ENCODE peak calls at places on chromosomes 7 and 10, in ten cellular contexts. C, P, D, A, X, T, W, G, J and O are unnamed samples. For H3K9me3, the result is how much of the 10 kb centered on the place peaks cover.

GRCh38 chr7:99638731-99639130 is 22.0 kb downstream of the ZSCAN25 start:
- DNase-seq in A (no peak), C (no peak), W (no peak), T (no peak), J (no peak), X (no peak), P (no peak), D (no peak), G (no peak), O (no peak)

GRCh38 chr10:4202936-4203335 is 417.9 kb upstream of the KLF6 start:
- DNase-seq in X (no peak), G (no peak), W (no peak), J (no peak), P (no peak), C (no peak), D (no peak), A (no peak), T (no peak), O (no peak)

GRCh38 chr10:32995751-32996150 is 37.7 kb upstream of the ITGB1 start:
- DNase-seq in G (no peak), J (no peak), X (no peak), W (no peak), C (no peak), P (no peak), D (no peak), T (no peak), A (no peak), O (no peak)

GRCh38 chr7:47443049-47443448 is 138.9 kb downstream of the TNS3 start:
- DNase-seq in G (no peak), P (no peak), C (no peak), W (no peak), X (no peak), J (no peak), D (no peak), A (no peak), T (no peak), O (no peak)

GRCh38 chr7:121797283-121798037 is 75.5 kb upstream of the PTPRZ1 start:
- DNase-seq in X (no peak), C (no peak), P (no peak), D (no peak), G (no peak), J (no peak), A (no peak), W (no peak), T (no peak), O (no peak)

GRCh38 chr10:119268871-119269506 is 61.6 kb downstream of the GRK5 start:
- DNase-seq in G (no peak), J (no peak), A (peak), D (no peak), X (no peak), W (no peak), T (no peak), P (peak), C (no peak), O (no peak)

GRCh38 chr7:73577627-73578341 is 595 bp downstream of the TBL2 start:
- DNase-seq in J (no peak), P (peak), A (no peak), T (no peak), G (no peak), C (no peak), X (no peak), D (no peak), W (peak), O (no peak)

GRCh38 chr7:12709731-12710502 is 22.5 kb downstream of the ARL4A start:
- DNase-seq in J (no peak), X (no peak), T (no peak), C (no peak), D (no peak), W (no peak), G (no peak), P (no peak), A (no peak), O (no peak)

GRCh38 chr7:114658188-114658587 is 243.6 kb downstream of the FOXP2 start:
- DNase-seq in J (no peak), W (no peak), T (no peak), G (no peak), P (no peak), C (no peak), X (no peak), D (no peak), A (no peak), O (no peak)

GRCh38 chr10:132945894-132946255 is 3.5 kb upstream of the CFAP46 start:
- DNase-seq in T (no peak), P (no peak), D (no peak), J (no peak), A (no peak), X (no peak), W (no peak), C (no peak), G (no peak), O (no peak)

GRCh38 chr7:108263364-108263951 is 133.3 kb upstream of the LAMB4 start:
- DNase-seq in T (no peak), D (no peak), A (no peak), C (no peak), X (no peak), J (no peak), P (no peak), W (peak), G (no peak), O (no peak)

GRCh38 chr7:9507281-9507680 is 1073.9 kb downstream of the NXPH1 start:
- DNase-seq in C (no peak), P (no peak), D (no peak), A (no peak), J (no peak), W (no peak), T (no peak), X (no peak), G (no peak), O (no peak)

GRCh38 chr10:35188954-35189353 is 62.3 kb downstream of the CREM start:
- DNase-seq in X (no peak), T (no peak), W (no peak), D (no peak), J (no peak), C (no peak), P (no peak), G (no peak), A (no peak), O (no peak)

GRCh38 chr10:71302874-71303568 is 16.0 kb upstream of the SLC29A3 start:
- DNase-seq in C (no peak), D (no peak), X (no peak), T (peak), P (no peak), W (no peak), J (peak), G (no peak), A (no peak), O (no peak)

GRCh38 chr10:89249066-89249465 is 2.5 kb downstream of the LIPA start:
- DNase-seq in P (no peak), J (no peak), G (no peak), D (no peak), A (no peak), C (no peak), W (no peak), T (no peak), X (no peak), O (no peak)

GRCh38 chr10:89250814-89251416 is 660 bp downstream of the LIPA start:
- DNase-seq in G (no peak), D (no peak), J (peak), C (no peak), X (no peak), P (no peak), T (no peak), W (no peak), A (no peak), O (no peak)

GRCh38 chr10:89256338-89256737 is 4.8 kb upstream of the LIPA start:
- DNase-seq in P (no peak), X (no peak), G (no peak), J (no peak), D (no peak), T (no peak), A (no peak), W (no peak), C (no peak), O (no peak)

GRCh38 chr10:89252225-89252585 is 630 bp upstream of the LIPA start:
- DNase-seq in T (no peak), X (no peak), W (no peak), D (no peak), A (no peak), J (no peak), G (no peak), C (no peak), P (no peak), O (no peak)

GRCh38 chr10:89251417-89252224 is at the start of gene LIPA:
- DNase-seq in A (peak), X (peak), D (peak), T (no peak), C (peak), P (peak), W (peak), J (peak), G (peak), O (peak)
- TF ChIP-seq POLR2A in A (peak), X (peak), D (no peak), T (no peak), C (no peak), P (peak), W (peak), J (peak), G (peak), O (no peak)

GRCh38 chr7:6675807-6676405 is 30.8 kb downstream of the ZNF12 start:
- DNase-seq in D (no peak), G (no peak), C (no peak), W (no peak), A (no peak), X (no peak), J (no peak), T (no peak), P (no peak), O (no peak)

DNA sequence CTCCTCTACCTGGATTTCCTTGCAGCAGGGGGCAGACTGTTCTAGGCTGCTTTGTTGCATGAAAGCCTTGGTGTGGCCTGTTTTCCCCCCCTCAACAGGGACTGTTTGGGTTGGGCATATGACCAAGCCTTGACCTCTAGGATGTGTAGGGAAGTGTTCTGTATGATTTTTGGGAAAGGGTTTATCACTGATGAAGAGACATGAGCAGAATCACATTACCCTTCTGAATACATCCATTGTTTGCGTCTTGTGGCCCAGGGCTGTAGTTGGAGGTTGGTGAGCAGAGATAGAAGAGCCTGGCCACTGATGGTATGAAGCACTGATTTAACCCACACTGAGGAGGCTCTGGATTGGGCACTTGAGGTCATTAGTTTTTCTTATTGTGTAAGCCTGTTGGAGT is 26.6 kb downstream of the ZNF12 start:
- DNase-seq in P (no peak), W (no peak), D (no peak), X (no peak), A (no peak), J (no peak), T (no peak), C (no peak), G (no peak), O (no peak)
- H3K9me3 ChIP-seq in P (half or more), W (half or more), D (half or more), X (under half), A (under half), J (half or more), T (under half), C (under half), G (half or more), O (half or more)

DNA sequence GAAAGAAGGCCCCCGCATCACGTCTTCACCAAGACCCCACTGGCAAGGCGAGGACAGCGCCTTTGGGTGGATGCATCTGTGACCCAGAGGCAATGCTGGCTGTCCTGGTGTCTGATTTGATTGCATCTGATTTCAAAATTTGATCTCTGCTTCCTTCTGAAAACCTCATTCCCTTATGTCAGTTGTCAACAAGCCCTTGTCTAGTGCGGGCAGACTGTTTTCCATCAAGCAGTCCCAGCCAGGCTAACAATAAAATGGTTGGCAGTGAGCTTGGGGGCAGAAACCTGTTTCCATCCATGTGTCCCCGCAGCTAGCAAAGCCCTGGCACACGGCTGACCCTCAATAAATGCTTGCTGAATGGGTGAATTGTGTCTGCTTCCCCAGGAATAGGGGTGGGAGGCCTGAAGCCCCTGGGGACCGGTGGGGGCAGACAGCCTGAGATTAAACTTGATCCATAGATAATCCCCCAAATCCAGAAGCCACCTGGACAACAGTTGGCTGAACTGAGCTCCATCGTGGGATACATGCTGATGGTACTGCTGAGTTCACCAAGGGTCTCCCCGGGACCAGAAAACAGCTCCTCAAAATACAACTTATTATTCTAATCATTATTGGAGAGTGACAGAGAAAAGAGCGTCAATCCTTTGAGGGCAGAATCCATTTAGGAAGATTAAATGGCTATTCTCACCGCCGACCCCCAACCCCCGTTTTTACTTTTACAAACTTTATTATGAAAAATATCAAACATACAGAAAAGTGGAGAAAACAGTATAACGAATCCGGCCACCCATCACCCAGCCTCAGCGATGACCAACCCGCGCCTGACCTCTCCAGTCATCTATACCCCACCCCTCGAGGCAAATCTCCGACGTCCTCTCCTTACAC is 912 bp upstream of the DUSP5 start:
- DNase-seq in D (no peak), C (no peak), A (no peak), G (no peak), P (peak), W (no peak), X (no peak), J (no peak), T (no peak), O (no peak)
- TF ChIP-seq POLR2A in D (no peak), C (no peak), A (peak), G (no peak), P (no peak), W (no peak), X (peak), J (peak), T (no peak), O (no peak)

GRCh38 chr7:157630301-157630853 is 293.6 kb downstream of the DNAJB6 start:
- DNase-seq in G (peak), W (no peak), T (no peak), A (no peak), X (no peak), D (no peak), C (no peak), P (no peak), J (no peak), O (no peak)
- H3K9me3 ChIP-seq in G (under half), W (under half), T (under half), A (under half), X (under half), D (under half), C (under half), P (under half), J (under half), O (under half)

GRCh38 chr7:142943706-142944268 is 4.5 kb downstream of the LLCFC1 start:
- DNase-seq in X (no peak), T (no peak), G (no peak), P (no peak), W (no peak), A (no peak), C (no peak), D (no peak), J (no peak), O (no peak)

GRCh38 chr7:142948603-142949002 is 9.3 kb downstream of the LLCFC1 start:
- DNase-seq in P (no peak), G (no peak), T (no peak), D (no peak), W (no peak), C (no peak), X (no peak), A (no peak), J (no peak), O (no peak)

GRCh38 chr7:142941541-142941940 is 2.3 kb downstream of the LLCFC1 start:
- DNase-seq in G (no peak), C (no peak), T (no peak), D (no peak), W (no peak), A (no peak), P (no peak), J (no peak), X (no peak), O (no peak)

GRCh38 chr7:142942746-142943145 is 3.5 kb downstream of the LLCFC1 start:
- DNase-seq in J (no peak), X (no peak), C (no peak), W (no peak), A (no peak), P (no peak), D (no peak), G (no peak), T (no peak), O (no peak)

GRCh38 chr7:142945001-142945400 is 5.7 kb downstream of the LLCFC1 start:
- DNase-seq in P (no peak), D (no peak), C (no peak), W (no peak), T (no peak), J (no peak), A (no peak), G (no peak), X (no peak), O (no peak)
- TF ChIP-seq POLR2A in P (no peak), D (no peak), C (no peak), W (no peak), T (peak), J (no peak), A (no peak), G (no peak), X (no peak), O (no peak)

GRCh38 chr7:57443567-57443966 is 6.4 kb upstream of the ZNF716 start:
- DNase-seq in T (no peak), A (no peak), X (no peak), C (no peak), P (no peak), G (no peak), W (no peak), J (no peak), D (no peak), O (no peak)
- H3K9me3 ChIP-seq in T (under half), A (under half), X (under half), C (under half), P (half or more), G (under half), W (under half), J (under half), D (half or more), O (under half)

GRCh38 chr7:140526214-140526613 is 46.9 kb upstream of the MKRN1 start:
- DNase-seq in J (no peak), A (no peak), P (no peak), X (no peak), W (no peak), G (no peak), D (no peak), T (no peak), C (no peak), O (no peak)
- TF ChIP-seq POLR2A in J (no peak), A (no peak), P (no peak), X (no peak), W (no peak), G (no peak), D (no peak), T (no peak), C (no peak), O (no peak)